ENCODE peak calls at places on chromosome 2, in eight cellular contexts. T, L, E, N, I, K, J and A are unnamed samples.
A peak's percentile ranks its signal among the peaks of the same experiment; 100 is the strongest.

GRCh38 chr2:105926960-105927678 is 182.4 kb downstream of the NCK2 start:
- DNase-seq in T (no peak), L (no peak), E (no peak), N (peak; percentile 35), I (no peak), K (no peak), J (no peak), A (no peak)

GRCh38 chr2:224103603-224104002 is 64.5 kb upstream of the SERPINE2 start:
- DNase-seq in T (no peak), L (no peak), E (no peak), N (no peak), I (no peak), K (no peak), J (no peak), A (no peak)

GRCh38 chr2:133247613-133248012 is 320.6 kb downstream of the NCKAP5 start:
- DNase-seq in T (no peak), L (no peak), E (no peak), N (no peak), I (no peak), K (no peak), J (peak; percentile 20), A (no peak)

GRCh38 chr2:43269706-43270105 is 43.3 kb upstream of the ZFP36L2 start:
- DNase-seq in T (no peak), L (peak; percentile 92), E (peak; percentile 93), N (no peak), I (no peak), K (no peak), J (peak; percentile 44), A (peak; percentile 85)

GRCh38 chr2:240145461-240145860 is 5.0 kb upstream of the OTOS start:
- DNase-seq in T (no peak), L (no peak), E (no peak), N (no peak), I (no peak), K (no peak), J (no peak), A (no peak)

GRCh38 chr2:138771534-138771933 is 8.7 kb downstream of the NXPH2 start:
- DNase-seq in T (no peak), L (no peak), E (no peak), N (no peak), I (no peak), K (no peak), J (no peak), A (no peak)

GRCh38 chr2:103402944-103403343 is 641.1 kb downstream of the TMEM182 start:
- DNase-seq in T (no peak), L (no peak), E (no peak), N (no peak), I (no peak), K (no peak), J (peak; percentile 29), A (no peak)

GRCh38 chr2:178479275-178479616 is 846 bp upstream of the FKBP7 start:
- DNase-seq in T (no peak), L (no peak), E (no peak), N (no peak), I (no peak), K (no peak), J (no peak), A (no peak)

GRCh38 chr2:23273786-23274185 is 111.2 kb upstream of the KLHL29 start:
- DNase-seq in T (no peak), L (no peak), E (no peak), N (no peak), I (no peak), K (no peak), J (peak; percentile 56), A (no peak)

GRCh38 chr2:234102112-234102511 is 51.6 kb downstream of the SPP2 start:
- DNase-seq in T (no peak), L (no peak), E (no peak), N (peak; percentile 37), I (no peak), K (no peak), J (peak; percentile 27), A (no peak)

GRCh38 chr2:37656512-37657423 is 14.7 kb downstream of the CDC42EP3 start:
- DNase-seq in T (no peak), L (no peak), E (peak; percentile 56), N (no peak), I (peak; percentile 93), K (no peak), J (peak; percentile 42), A (no peak)

GRCh38 chr2:156319811-156320490 is 12.6 kb downstream of the NR4A2 start:
- DNase-seq in T (peak; percentile 82), L (peak; percentile 69), E (peak; percentile 43), N (peak; percentile 84), I (peak; percentile 78), K (no peak), J (no peak), A (no peak)

GRCh38 chr2:212520340-212520739 is 18.3 kb downstream of the ERBB4 start:
- DNase-seq in T (no peak), L (no peak), E (peak; percentile 6), N (no peak), I (no peak), K (no peak), J (peak; percentile 30), A (peak; percentile 20)

GRCh38 chr2:14634885-14635871 is 2.7 kb downstream of the LRATD1 start:
- DNase-seq in T (peak; percentile 85), L (peak; percentile 89), E (peak; percentile 48), N (peak; percentile 89), I (peak; percentile 92), K (peak; percentile 35), J (peak; percentile 78), A (peak; percentile 28)

GRCh38 chr2:33321236-33321731 is 155.2 kb upstream of the RASGRP3 start:
- DNase-seq in T (no peak), L (no peak), E (peak; percentile 63), N (no peak), I (no peak), K (no peak), J (no peak), A (peak; percentile 37)

GRCh38 chr2:66915237-66915636 is 480.3 kb downstream of the MEIS1 start:
- DNase-seq in T (no peak), L (no peak), E (peak; percentile 19), N (no peak), I (no peak), K (no peak), J (no peak), A (no peak)

GRCh38 chr2:126863336-126864015 is 35.2 kb upstream of the TEX51 start:
- DNase-seq in T (no peak), L (no peak), E (no peak), N (no peak), I (no peak), K (no peak), J (no peak), A (no peak)

GRCh38 chr2:164917296-164917903 is 37.9 kb downstream of the SLC38A11 start:
- DNase-seq in T (no peak), L (peak; percentile 67), E (peak; percentile 62), N (peak; percentile 63), I (peak; percentile 77), K (peak; percentile 7), J (peak; percentile 61), A (peak; percentile 39)

GRCh38 chr2:147449323-147450080 is 395.3 kb upstream of the ACVR2A start:
- DNase-seq in T (no peak), L (no peak), E (no peak), N (no peak), I (peak; percentile 55), K (no peak), J (no peak), A (no peak)

GRCh38 chr2:8587251-8587791 is 94.5 kb upstream of the ID2 start:
- DNase-seq in T (peak; percentile 55), L (no peak), E (no peak), N (no peak), I (peak; percentile 52), K (no peak), J (no peak), A (no peak)

GRCh38 chr2:8589721-8590120 is 92.1 kb upstream of the ID2 start:
- DNase-seq in T (no peak), L (no peak), E (no peak), N (no peak), I (no peak), K (no peak), J (no peak), A (no peak)

GRCh38 chr2:8588831-8589191 is 93.0 kb upstream of the ID2 start:
- DNase-seq in T (peak; percentile 10), L (no peak), E (no peak), N (no peak), I (no peak), K (no peak), J (no peak), A (no peak)

GRCh38 chr2:8586397-8587051 is 95.3 kb upstream of the ID2 start:
- DNase-seq in T (peak; percentile 57), L (no peak), E (no peak), N (no peak), I (peak; percentile 54), K (no peak), J (no peak), A (no peak)

GRCh38 chr2:8587920-8588830 is 93.7 kb upstream of the ID2 start:
- DNase-seq in T (peak; percentile 54), L (no peak), E (no peak), N (no peak), I (no peak), K (no peak), J (no peak), A (no peak)
- TF ChIP-seq CTCF in T (no peak), L (no peak), E (no peak), N (no peak), I (no peak), K (no peak), J (no peak), A (no peak)

GRCh38 chr2:35873921-35874320 is 481.7 kb upstream of the CRIM1 start:
- DNase-seq in T (no peak), L (no peak), E (no peak), N (no peak), I (no peak), K (no peak), J (no peak), A (no peak)
- TF ChIP-seq CTCF in T (no peak), L (no peak), E (no peak), N (no peak), I (peak; percentile 60), K (no peak), J (no peak), A (peak; percentile 3)

DNA sequence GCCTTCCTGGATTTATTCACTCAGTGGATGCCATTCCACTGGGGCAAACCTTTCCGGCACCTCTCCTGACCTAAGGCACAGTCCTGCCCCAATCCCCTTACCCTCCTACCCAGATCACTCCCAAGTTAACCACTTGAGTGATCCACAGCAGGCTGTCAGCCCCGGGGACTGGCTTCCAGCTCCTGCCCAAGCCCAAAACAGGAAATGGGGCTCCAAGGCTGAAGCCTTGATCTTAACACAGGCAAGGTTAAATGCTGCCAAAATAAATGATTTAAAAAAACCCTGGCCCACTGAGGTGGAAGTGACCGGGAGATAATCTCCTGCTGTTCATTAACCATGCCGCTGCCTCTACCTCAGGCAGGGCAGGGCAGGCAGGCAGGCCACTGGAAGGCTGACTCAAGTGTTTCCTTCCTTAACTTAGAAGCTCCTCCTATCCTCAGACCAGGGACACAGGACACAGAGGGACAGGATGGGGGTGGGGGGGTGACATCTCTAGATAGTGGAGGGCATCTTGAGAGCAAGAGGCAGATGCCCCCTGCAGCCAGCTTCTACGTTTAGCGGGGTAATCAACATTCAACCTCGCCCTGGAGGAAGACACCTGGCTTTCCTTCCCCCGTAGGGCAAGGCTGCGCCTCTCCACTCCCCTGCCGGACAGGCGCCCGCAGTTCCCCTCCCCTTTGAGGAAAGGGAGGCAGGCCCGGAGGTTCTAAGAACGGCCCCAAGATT is 1.3 kb downstream of the RAB11FIP5 start:
- DNase-seq in T (peak; percentile 70), L (no peak), E (peak; percentile 61), N (no peak), I (peak; percentile 86), K (peak; percentile 62), J (peak; percentile 60), A (no peak)
- TF ChIP-seq CTCF in T (no peak), L (no peak), E (no peak), N (no peak), I (peak; percentile 1), K (no peak), J (peak; percentile 10), A (no peak)

GRCh38 chr2:220460257-220460985 is 833.0 kb downstream of the SLC4A3 start:
- DNase-seq in T (no peak), L (no peak), E (peak; percentile 12), N (no peak), I (no peak), K (no peak), J (peak; percentile 31), A (no peak)
- TF ChIP-seq CTCF in T (no peak), L (no peak), E (peak; percentile 29), N (no peak), I (peak; percentile 76), K (no peak), J (peak; percentile 17), A (peak; percentile 27)